ENCODE peak calls at places on chromosomes 3 and 15, in seven cellular contexts. P is CD4-positive, CD25-positive, alpha-beta regulatory T cell; L is cardiac muscle cell; I is tibial nerve; W is CD4-positive, alpha-beta memory T cell; N is mammary epithelial cell; U is ovary. Y is an unnamed sample.
A peak's percentile ranks its signal among the peaks of the same experiment; 100 is the strongest.

GRCh38 chr3:23800731-23801130 is 5.0 kb upstream of the UBE2E1 start:
- DNase-seq in P (no peak), W (no peak), U (no peak), I (no peak), L (no peak), N (no peak), Y (no peak)

GRCh38 chr3:26280517-26280916 is 342.1 kb upstream of the LRRC3B start:
- DNase-seq in N (no peak), I (no peak), L (peak; percentile 11), W (no peak), P (no peak), U (no peak), Y (no peak)

GRCh38 chr3:71548995-71549394 is 34.5 kb downstream of the FOXP1 start:
- DNase-seq in I (no peak), U (no peak), W (no peak), P (no peak), L (no peak), N (no peak), Y (no peak)

GRCh38 chr3:147514366-147514765 is 105.2 kb downstream of the ZIC1 start:
- DNase-seq in L (no peak), P (no peak), W (no peak), I (no peak), U (no peak), N (no peak), Y (no peak)

GRCh38 chr3:122758877-122759670 is 34.6 kb downstream of the HSPBAP1 start:
- DNase-seq in U (no peak), P (no peak), I (no peak), L (no peak), N (peak; percentile 15), W (no peak), Y (no peak)

GRCh38 chr3:73431136-73431933 is 193.4 kb downstream of the PDZRN3 start:
- DNase-seq in W (no peak), P (no peak), U (no peak), N (no peak), I (no peak), L (no peak), Y (no peak)

GRCh38 chr3:66989860-66990696 is 8.0 kb upstream of the KBTBD8 start:
- DNase-seq in N (no peak), L (no peak), P (no peak), W (no peak), I (no peak), U (no peak), Y (no peak)

GRCh38 chr3:50028336-50028735 is 60.4 kb upstream of the RBM5 start:
- DNase-seq in L (no peak), W (no peak), P (no peak), N (no peak), I (no peak), U (no peak), Y (no peak)

GRCh38 chr15:74182131-74182530 is 8.6 kb downstream of the ISLR start:
- DNase-seq in W (no peak), U (no peak), I (no peak), L (no peak), P (no peak), N (no peak), Y (no peak)

GRCh38 chr15:62569460-62570404 is 404.6 kb upstream of the C2CD4B start:
- DNase-seq in U (peak; percentile 72), I (peak; percentile 51), W (no peak), P (no peak), N (peak; percentile 15), L (no peak), Y (peak; percentile 89)

GRCh38 chr3:193780810-193781472 is 187.9 kb downstream of the OPA1 start:
- DNase-seq in N (peak; percentile 94), W (no peak), U (peak; percentile 87), P (no peak), I (peak; percentile 34), L (peak; percentile 81), Y (peak; percentile 78)

GRCh38 chr3:116018651-116019050 is 395.3 kb downstream of the GAP43 start:
- DNase-seq in P (no peak), I (no peak), U (no peak), L (no peak), W (no peak), N (peak; percentile 10), Y (no peak)

GRCh38 chr15:35633677-35634076 is 87.7 kb upstream of the DPH6 start:
- DNase-seq in P (no peak), I (no peak), U (no peak), L (no peak), W (no peak), N (no peak), Y (no peak)

GRCh38 chr3:18575573-18575972 is 150.4 kb upstream of the SATB1 start:
- DNase-seq in P (no peak), L (no peak), U (no peak), I (no peak), N (no peak), W (no peak), Y (no peak)

GRCh38 chr3:18567293-18567692 is 142.2 kb upstream of the SATB1 start:
- DNase-seq in N (no peak), L (no peak), P (no peak), I (no peak), W (no peak), U (no peak), Y (no peak)

DNA sequence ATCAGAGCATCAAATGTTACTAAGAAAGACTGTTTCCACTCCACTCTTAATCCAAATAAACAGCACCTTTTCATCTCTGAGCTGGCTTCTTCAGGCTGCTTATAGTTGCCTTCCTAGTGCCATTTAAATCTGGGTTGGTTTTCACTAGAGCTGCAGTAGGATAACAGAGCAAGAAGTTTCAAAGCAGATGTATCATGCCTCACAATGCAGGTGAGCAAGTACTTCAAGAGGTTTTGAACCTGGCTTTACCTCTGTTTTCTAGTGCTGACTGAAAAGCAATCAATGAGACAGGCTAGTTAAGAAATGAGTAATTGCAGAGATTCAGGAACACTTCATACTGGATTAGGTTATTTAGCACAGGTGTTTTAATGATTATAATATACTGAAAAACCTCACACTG is 147.7 kb upstream of the SATB1 start:
- DNase-seq in N (no peak), P (no peak), U (no peak), L (no peak), I (no peak), W (no peak), Y (no peak)
- H3K36me3 ChIP-seq in N (no peaks in the 10 kb centered on the region), P (no peaks in the 10 kb centered on the region), U (no peaks in the 10 kb centered on the region), L (no peaks in the 10 kb centered on the region), I (no peaks in the 10 kb centered on the region), W (no peaks in the 10 kb centered on the region), Y (no peaks in the 10 kb centered on the region)

DNA sequence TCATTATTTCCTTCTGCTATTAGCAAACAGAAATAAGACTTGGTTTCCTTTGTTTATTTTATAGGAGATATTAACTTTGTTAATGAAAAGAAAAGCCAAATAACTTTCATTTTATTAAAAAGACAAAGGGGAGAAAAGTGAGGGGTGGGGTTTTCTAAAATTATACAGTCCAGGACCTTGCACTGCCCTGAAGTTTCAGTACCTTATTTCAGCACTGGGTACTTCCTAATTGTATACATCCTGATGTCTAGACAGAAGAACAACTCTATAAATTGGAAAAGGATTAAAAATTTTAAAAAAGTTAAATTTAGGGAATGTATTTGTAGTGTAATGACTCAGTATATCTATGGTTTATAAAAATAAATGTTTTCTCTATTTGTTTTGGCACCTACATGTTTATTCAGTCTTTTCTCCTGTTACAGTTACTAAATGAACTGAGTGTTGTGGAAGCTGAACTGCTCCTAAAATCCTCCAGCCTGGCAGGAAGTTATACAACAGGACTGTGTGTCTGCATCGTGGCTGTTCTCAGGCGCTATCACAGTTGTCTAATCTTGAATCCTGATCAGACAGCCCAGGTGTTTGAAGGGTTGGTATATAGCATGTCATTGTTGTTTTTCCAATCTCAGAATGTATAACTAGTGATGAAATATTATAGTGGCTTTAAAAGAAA is 27.6 kb upstream of the P2RY13 start:
- DNase-seq in I (no peak), P (no peak), U (no peak), L (no peak), N (no peak), W (no peak), Y (no peak)
- H3K36me3 ChIP-seq in I (no peaks in the 10 kb centered on the region), P (no peaks in the 10 kb centered on the region), U (no peaks in the 10 kb centered on the region), L (peaks cover 3% of the 10 kb centered on the region), N (no peaks in the 10 kb centered on the region), W (no peaks in the 10 kb centered on the region), Y (no peaks in the 10 kb centered on the region)

GRCh38 chr15:43008150-43008549 is 87.6 kb upstream of the TTBK2 start:
- DNase-seq in U (no peak), W (no peak), N (no peak), I (no peak), L (no peak), P (no peak), Y (no peak)

GRCh38 chr15:43006991-43007390 is 86.4 kb upstream of the TTBK2 start:
- DNase-seq in L (no peak), U (no peak), N (no peak), I (no peak), W (no peak), P (no peak), Y (no peak)

GRCh38 chr15:43009206-43009605 is 88.6 kb upstream of the TTBK2 start:
- DNase-seq in U (no peak), I (no peak), L (no peak), P (no peak), W (no peak), N (no peak), Y (no peak)

GRCh38 chr15:43007551-43007950 is 87.0 kb upstream of the TTBK2 start:
- DNase-seq in L (no peak), N (no peak), P (no peak), U (no peak), I (no peak), W (no peak), Y (no peak)
- H3K36me3 ChIP-seq in L (peaks cover 27% of the 10 kb centered on the region), N (peaks cover 11% of the 10 kb centered on the region), P (peaks cover 60% of the 10 kb centered on the region), U (no peaks in the 10 kb centered on the region), I (peaks cover 81% of the 10 kb centered on the region), W (peaks cover 28% of the 10 kb centered on the region), Y (peaks cover 38% of the 10 kb centered on the region)

DNA sequence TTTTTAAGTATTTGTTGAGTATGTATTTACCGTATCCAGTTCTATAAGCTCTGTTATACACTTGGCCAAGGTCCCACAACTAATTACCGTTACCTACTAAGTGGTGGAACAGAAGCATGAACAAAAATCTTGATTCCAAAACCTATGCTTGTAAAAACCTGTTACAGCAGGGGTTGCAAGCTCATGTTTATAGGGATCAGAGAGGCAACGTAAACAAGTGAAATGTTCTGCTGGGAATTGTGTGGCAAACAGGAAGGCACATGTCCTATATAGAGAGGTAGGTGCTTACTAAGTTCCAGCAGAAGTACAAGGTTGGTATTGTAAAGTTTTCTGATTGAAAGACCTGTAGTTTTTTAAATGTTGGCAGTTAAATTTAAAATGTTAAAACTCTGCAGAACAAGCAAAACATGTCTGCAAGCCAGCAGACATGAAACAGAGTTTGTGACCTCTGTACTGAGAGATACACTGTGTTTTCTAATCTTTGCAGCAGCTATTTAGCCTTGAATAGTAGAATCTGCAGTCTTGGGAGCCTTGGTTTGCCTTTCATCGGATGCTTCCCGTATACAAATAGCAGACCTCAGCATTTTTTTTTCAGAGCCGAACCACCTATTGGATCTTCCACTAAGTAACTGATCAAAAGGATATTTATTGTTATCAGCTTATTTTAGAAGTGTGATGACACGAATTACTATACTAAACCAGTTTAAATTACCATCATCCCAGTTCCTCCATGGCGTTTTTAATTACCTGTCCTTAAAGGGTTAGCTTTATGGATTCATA is 11.4 kb downstream of the IREB2 start:
- DNase-seq in W (no peak), L (no peak), U (no peak), N (peak; percentile 3), P (no peak), I (no peak), Y (no peak)
- H3K36me3 ChIP-seq in W (peaks cover 4% of the 10 kb centered on the region), L (peaks cover 11% of the 10 kb centered on the region), U (no peaks in the 10 kb centered on the region), N (peaks cover 16% of the 10 kb centered on the region), P (peaks cover 35% of the 10 kb centered on the region), I (peaks cover 28% of the 10 kb centered on the region), Y (peaks cover 21% of the 10 kb centered on the region)

GRCh38 chr3:142009029-142009428 is 132.6 kb downstream of the ATP1B3 start:
- DNase-seq in W (no peak), N (no peak), L (no peak), I (no peak), P (no peak), U (no peak), Y (no peak)
- H3K36me3 ChIP-seq in W (no peaks in the 10 kb centered on the region), N (no peaks in the 10 kb centered on the region), L (no peaks in the 10 kb centered on the region), I (no peaks in the 10 kb centered on the region), P (no peaks in the 10 kb centered on the region), U (no peaks in the 10 kb centered on the region), Y (no peaks in the 10 kb centered on the region)

Y was measured in ascending aorta.